ENCODE peak calls at places on chromosomes 2 and 18, in nine cellular contexts. I, Y, B, K, J, M, X, V and S are unnamed samples.

GRCh38 chr18:27750014-27750413 is 426.9 kb downstream of the CDH2 start:
- DNase-seq in Y (no peak), X (peak), V (peak), I (no peak), B (no peak), J (peak), M (peak), K (peak), S (peak)

GRCh38 chr2:1727101-1727771 is 17.1 kb downstream of the PXDN start:
- DNase-seq in J (no peak), Y (no peak), K (peak), M (no peak), B (no peak), I (no peak), X (peak), V (no peak), S (no peak)

GRCh38 chr18:73509460-73509859 is 638.2 kb downstream of the FBXO15 start:
- DNase-seq in K (no peak), X (no peak), J (no peak), I (no peak), Y (no peak), M (no peak), V (no peak), B (no peak), S (no peak)

GRCh38 chr2:11248-11941 is 34.9 kb downstream of the FAM110C start:
- DNase-seq in I (peak), B (peak), Y (no peak), K (peak), V (peak), J (peak), X (peak), M (peak), S (peak)

GRCh38 chr2:166285215-166285614 is 90.5 kb downstream of the SCN9A start:
- DNase-seq in M (no peak), J (peak), Y (no peak), B (no peak), K (no peak), I (no peak), V (no peak), X (no peak), S (no peak)

GRCh38 chr2:59826177-59826576 is 727.3 kb downstream of the BCL11A start:
- DNase-seq in V (no peak), J (no peak), M (no peak), K (no peak), B (no peak), Y (no peak), I (no peak), X (no peak), S (no peak)

GRCh38 chr2:142165790-142166189 is 35.0 kb upstream of the LRP1B start:
- DNase-seq in J (peak), V (no peak), X (peak), M (peak), K (peak), I (no peak), B (no peak), Y (peak), S (peak)

GRCh38 chr2:134836986-134837385 is 1.4 kb upstream of the ACMSD start:
- DNase-seq in B (no peak), K (no peak), X (no peak), I (no peak), V (no peak), M (peak), Y (peak), J (peak), S (no peak)

GRCh38 chr2:70805987-70806386 is 14.4 kb downstream of the CLEC4F start:
- DNase-seq in X (no peak), B (no peak), J (no peak), I (no peak), M (no peak), V (no peak), K (no peak), Y (no peak), S (no peak)

GRCh38 chr2:165833156-165833555 is 39.1 kb upstream of the GALNT3 start:
- DNase-seq in I (no peak), B (no peak), V (no peak), K (no peak), J (peak), M (peak), X (no peak), Y (peak), S (no peak)

GRCh38 chr2:109447251-109447661 is 166.5 kb downstream of the SEPTIN10 start:
- DNase-seq in M (no peak), B (no peak), I (no peak), K (peak), V (no peak), Y (peak), X (peak), J (no peak), S (no peak)

GRCh38 chr2:239756392-239757153 is 268.6 kb downstream of the NDUFA10 start:
- DNase-seq in I (no peak), V (no peak), B (peak), J (no peak), X (no peak), Y (no peak), K (no peak), M (no peak), S (no peak)

GRCh38 chr2:37911296-37911888 is 13.7 kb upstream of the RMDN2 start:
- DNase-seq in X (no peak), J (no peak), V (no peak), Y (no peak), M (peak), K (no peak), B (no peak), I (no peak), S (no peak)

GRCh38 chr18:11293794-11294193 is 144.4 kb upstream of the PIEZO2 start:
- DNase-seq in K (no peak), M (no peak), V (no peak), I (no peak), Y (no peak), B (no peak), J (no peak), X (no peak), S (no peak)

GRCh38 chr2:108947271-108947907 is 41.6 kb downstream of the EDAR start:
- DNase-seq in X (no peak), I (no peak), K (no peak), B (no peak), M (no peak), V (no peak), J (no peak), Y (no peak), S (no peak)

GRCh38 chr18:25310045-25310444 is 41.9 kb downstream of the ZNF521 start:
- DNase-seq in M (peak), V (no peak), X (no peak), I (no peak), Y (peak), B (no peak), K (no peak), J (peak), S (peak)

GRCh38 chr2:47041891-47042684 is 113.0 kb downstream of the STPG4 start:
- DNase-seq in V (no peak), X (no peak), I (no peak), M (no peak), J (no peak), K (no peak), Y (no peak), B (no peak), S (no peak)

GRCh38 chr2:219459460-219460311 is 25.0 kb downstream of the SPEG start:
- DNase-seq in Y (peak), J (peak), X (peak), V (peak), I (no peak), K (peak), M (peak), B (peak), S (peak)

GRCh38 chr2:154992826-154993225 is 294.3 kb downstream of the KCNJ3 start:
- DNase-seq in X (no peak), Y (no peak), J (no peak), B (no peak), V (no peak), I (no peak), M (no peak), K (no peak), S (no peak)

GRCh38 chr18:65255417-65255816 is 495.4 kb upstream of the CDH7 start:
- DNase-seq in V (no peak), J (no peak), B (no peak), M (no peak), I (no peak), X (no peak), K (no peak), Y (no peak), S (peak)

GRCh38 chr18:13136689-13137040 is 81.9 kb upstream of the LDLRAD4 start:
- DNase-seq in V (no peak), X (peak), K (no peak), B (no peak), Y (peak), M (no peak), I (no peak), J (no peak), S (no peak)

GRCh38 chr2:148674063-148675020 is 29.8 kb downstream of the EPC2 start:
- DNase-seq in I (peak), X (peak), K (peak), Y (no peak), J (peak), V (no peak), B (peak), M (peak), S (peak)

GRCh38 chr2:227010433-227010832 is 153.6 kb downstream of the COL4A4 start:
- DNase-seq in Y (no peak), B (no peak), V (no peak), J (peak), X (no peak), I (no peak), K (no peak), M (peak), S (no peak)

GRCh38 chr18:10927980-10928605 is 221.3 kb downstream of the PIEZO2 start:
- DNase-seq in M (no peak), I (no peak), V (no peak), J (no peak), K (no peak), X (no peak), Y (no peak), B (no peak), S (peak)

GRCh38 chr2:1855150-1855549 is 110.8 kb upstream of the PXDN start:
- DNase-seq in B (no peak), K (no peak), Y (no peak), I (no peak), V (no peak), M (no peak), J (no peak), X (peak), S (no peak)

GRCh38 chr2:205405752-205406151 is 276.5 kb upstream of the NRP2 start:
- DNase-seq in J (peak), M (peak), I (no peak), Y (peak), V (no peak), K (no peak), X (no peak), B (no peak), S (no peak)

GRCh38 chr2:197269173-197269572 is 41.4 kb downstream of the ANKRD44 start:
- DNase-seq in V (no peak), M (no peak), X (no peak), K (no peak), I (no peak), B (peak), J (peak), Y (peak), S (no peak)